ENCODE peak calls at places on chromosomes 4 and X, in four cellular contexts. One of them, this sample, is unnamed.

GRCh38 chrX:132957211-132958085 is 981 bp downstream of the HS6ST2 start:
- DNase-seq in tibial nerve: no peak
- DNase-seq in ovary: peak; percentile 48
- DNase-seq in uterus: no peak
- DNase-seq in this sample: no peak

GRCh38 chr4:157918036-157918832 is 254.6 kb downstream of the GASK1B start:
- DNase-seq in tibial nerve: no peak
- DNase-seq in ovary: no peak
- DNase-seq in uterus: no peak
- DNase-seq in this sample: no peak

GRCh38 chr4:87046111-87046510 is 111.3 kb downstream of the AFF1 start:
- DNase-seq in tibial nerve: no peak
- DNase-seq in ovary: no peak
- DNase-seq in uterus: no peak
- DNase-seq in this sample: no peak

GRCh38 chr4:104465201-104465600 is 29.5 kb downstream of the CXXC4 start:
- DNase-seq in tibial nerve: no peak
- DNase-seq in ovary: no peak
- DNase-seq in uterus: no peak
- DNase-seq in this sample: no peak

GRCh38 chr4:38071801-38072567 is 111.8 kb downstream of the PTTG2 start:
- DNase-seq in tibial nerve: no peak
- DNase-seq in ovary: peak; percentile 23
- DNase-seq in uterus: no peak
- DNase-seq in this sample: no peak

GRCh38 chrX:67780694-67781109 is 236.9 kb downstream of the AR start:
- DNase-seq in tibial nerve: peak; percentile 46
- DNase-seq in ovary: peak; percentile 79
- DNase-seq in uterus: peak; percentile 84
- DNase-seq in this sample: no peak

GRCh38 chrX:73855546-73855945 is 292.5 kb downstream of the CHIC1 start:
- DNase-seq in tibial nerve: peak; percentile 69
- DNase-seq in ovary: peak; percentile 78
- DNase-seq in uterus: peak; percentile 73
- DNase-seq in this sample: no peak

GRCh38 chr4:120130786-120131185 is 64.1 kb upstream of the MAD2L1 start:
- DNase-seq in tibial nerve: no peak
- DNase-seq in ovary: no peak
- DNase-seq in uterus: no peak
- DNase-seq in this sample: no peak

GRCh38 chr4:153113061-153113837 is 91.0 kb upstream of the TRIM2 start:
- DNase-seq in tibial nerve: no peak
- DNase-seq in ovary: no peak
- DNase-seq in uterus: no peak
- DNase-seq in this sample: no peak

GRCh38 chrX:49184294-49185061 is 1.7 kb downstream of the PRICKLE3 start:
- DNase-seq in tibial nerve: peak; percentile 89
- DNase-seq in ovary: peak; percentile 98
- DNase-seq in uterus: peak; percentile 97
- DNase-seq in this sample: no peak

GRCh38 chr4:102610476-102610875 is 109.3 kb downstream of the NFKB1 start:
- DNase-seq in tibial nerve: no peak
- DNase-seq in ovary: no peak
- DNase-seq in uterus: no peak
- DNase-seq in this sample: no peak

GRCh38 chr4:22969314-22969896 is 276.7 kb downstream of the GBA3 start:
- DNase-seq in tibial nerve: no peak
- DNase-seq in ovary: no peak
- DNase-seq in uterus: no peak
- DNase-seq in this sample: no peak

GRCh38 chr4:113790478-113790877 is 28.9 kb upstream of the CAMK2D start:
- DNase-seq in tibial nerve: no peak
- DNase-seq in ovary: no peak
- DNase-seq in uterus: no peak
- DNase-seq in this sample: no peak

GRCh38 chrX:138946941-138947340 is 235.4 kb upstream of the FGF13 start:
- DNase-seq in tibial nerve: no peak
- DNase-seq in ovary: no peak
- DNase-seq in uterus: no peak
- DNase-seq in this sample: no peak

GRCh38 chrX:17414839-17415238 is 39.8 kb downstream of the NHS start:
- DNase-seq in tibial nerve: no peak
- DNase-seq in ovary: peak; percentile 18
- DNase-seq in uterus: no peak
- DNase-seq in this sample: no peak

GRCh38 chrX:35890699-35891098 is 28.8 kb upstream of the CFAP47 start:
- DNase-seq in tibial nerve: no peak
- DNase-seq in ovary: no peak
- DNase-seq in uterus: no peak
- DNase-seq in this sample: no peak

GRCh38 chrX:40040686-40041461 is 56.9 kb downstream of the BCOR start:
- DNase-seq in tibial nerve: no peak
- DNase-seq in ovary: no peak
- DNase-seq in uterus: no peak
- DNase-seq in this sample: no peak

GRCh38 chr4:168694669-168695068 is 197.8 kb downstream of the PALLD start:
- DNase-seq in tibial nerve: no peak
- DNase-seq in ovary: no peak
- DNase-seq in uterus: no peak
- DNase-seq in this sample: no peak

GRCh38 chrX:54223581-54223980 is 40.5 kb upstream of the FAM120C start:
- DNase-seq in tibial nerve: no peak
- DNase-seq in ovary: no peak
- DNase-seq in uterus: no peak
- DNase-seq in this sample: no peak

GRCh38 chrX:149829751-149830191 is 48.0 kb downstream of the MAGEA9 start:
- DNase-seq in tibial nerve: no peak
- DNase-seq in ovary: no peak
- DNase-seq in uterus: no peak
- DNase-seq in this sample: no peak

GRCh38 chrX:13778916-13779315 is 38.0 kb downstream of the GPM6B start:
- DNase-seq in tibial nerve: no peak
- DNase-seq in ovary: no peak
- DNase-seq in uterus: no peak
- DNase-seq in this sample: no peak

GRCh38 chr4:84938316-84938715 is 28.2 kb downstream of the WDFY3 start:
- DNase-seq in tibial nerve: no peak
- DNase-seq in ovary: no peak
- DNase-seq in uterus: no peak
- DNase-seq in this sample: no peak

GRCh38 chr4:85780664-85781063 is 305.7 kb downstream of the ARHGAP24 start:
- DNase-seq in tibial nerve: no peak
- DNase-seq in ovary: no peak
- DNase-seq in uterus: no peak
- DNase-seq in this sample: no peak

GRCh38 chr4:84235545-84235944 is 263.5 kb downstream of the NKX6-1 start:
- DNase-seq in tibial nerve: no peak
- DNase-seq in ovary: no peak
- DNase-seq in uterus: no peak
- DNase-seq in this sample: no peak

GRCh38 chr4:52643846-52644245 is 15.3 kb downstream of the USP46 start:
- DNase-seq in tibial nerve: peak; percentile 50
- DNase-seq in ovary: peak; percentile 53
- DNase-seq in uterus: peak; percentile 58
- DNase-seq in this sample: no peak

GRCh38 chrX:120672389-120672788 is 42.5 kb upstream of the C1GALT1C1 start:
- DNase-seq in tibial nerve: peak; percentile 58
- DNase-seq in ovary: peak; percentile 40
- DNase-seq in uterus: peak; percentile 56
- DNase-seq in this sample: no peak

GRCh38 chrX:145292208-145292607 is 44.9 kb downstream of the SPANXN1 start:
- DNase-seq in tibial nerve: no peak
- DNase-seq in ovary: no peak
- DNase-seq in uterus: no peak
- DNase-seq in this sample: no peak

GRCh38 chr4:185265942-185266341 is 56.5 kb downstream of the SNX25 start:
- DNase-seq in tibial nerve: no peak
- DNase-seq in ovary: no peak
- DNase-seq in uterus: no peak
- DNase-seq in this sample: no peak

GRCh38 chr4:53061467-53061866 is 199.3 kb downstream of the RASL11B start:
- DNase-seq in tibial nerve: no peak
- DNase-seq in ovary: no peak
- DNase-seq in uterus: no peak
- DNase-seq in this sample: no peak

GRCh38 chrX:71515039-71515398 is 17.9 kb upstream of the OGT start:
- DNase-seq in tibial nerve: peak; percentile 9
- DNase-seq in ovary: peak; percentile 30
- DNase-seq in uterus: no peak
- DNase-seq in this sample: no peak

GRCh38 chrX:40651620-40652223 is 4.4 kb upstream of the CXorf38 start:
- DNase-seq in tibial nerve: peak; percentile 73
- DNase-seq in ovary: peak; percentile 80
- DNase-seq in uterus: peak; percentile 76
- DNase-seq in this sample: no peak

GRCh38 chr4:140485939-140486338 is 12.2 kb downstream of the MGAT4D start:
- DNase-seq in tibial nerve: no peak
- DNase-seq in ovary: no peak
- DNase-seq in uterus: no peak
- DNase-seq in this sample: no peak

GRCh38 chr4:80343887-80344286 is 8.4 kb downstream of the CFAP299 start:
- DNase-seq in tibial nerve: no peak
- DNase-seq in ovary: no peak
- DNase-seq in uterus: no peak
- DNase-seq in this sample: no peak

DNA sequence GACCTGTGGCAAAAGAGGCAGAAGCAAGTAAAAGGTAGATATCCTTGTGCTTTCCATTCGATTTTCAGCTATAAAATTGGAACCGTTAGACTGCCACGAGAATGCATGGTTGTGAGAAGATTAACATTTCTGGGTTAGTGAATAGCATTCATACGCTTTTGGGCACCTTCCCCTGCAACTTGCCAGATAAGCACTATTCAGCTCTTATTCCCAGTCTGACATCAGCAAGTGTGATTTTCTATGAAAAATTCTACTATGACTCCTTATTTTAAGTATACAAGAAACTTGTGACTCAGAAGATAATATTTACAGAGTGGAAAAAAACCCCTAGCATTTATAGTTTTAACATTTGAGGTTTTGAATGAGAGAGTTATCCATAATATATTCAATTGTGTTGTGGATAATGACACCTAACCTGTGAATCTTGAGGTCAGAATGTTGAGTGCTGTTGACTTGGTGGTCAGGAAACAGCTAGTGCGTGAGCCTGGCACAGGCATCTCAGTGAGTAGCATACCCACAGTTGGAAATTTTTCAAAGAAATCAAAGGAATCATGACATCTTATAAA is 3.9 kb downstream of the FGB start:
- DNase-seq in tibial nerve: no peak
- DNase-seq in ovary: no peak
- DNase-seq in uterus: no peak
- DNase-seq in this sample: no peak
- TF ChIP-seq POLR2A in tibial nerve: no peak
- TF ChIP-seq POLR2A in ovary: no peak
- TF ChIP-seq POLR2A in uterus: no peak
- TF ChIP-seq POLR2A in this sample: no peak

GRCh38 chr4:184062769-184063168 is 154.9 kb downstream of the ENPP6 start:
- DNase-seq in tibial nerve: no peak
- DNase-seq in ovary: no peak
- DNase-seq in uterus: no peak
- DNase-seq in this sample: no peak

GRCh38 chr4:184061582-184061981 is 156.1 kb downstream of the ENPP6 start:
- DNase-seq in tibial nerve: no peak
- DNase-seq in ovary: no peak
- DNase-seq in uterus: no peak
- DNase-seq in this sample: no peak

GRCh38 chr4:184056877-184057276 is 151.8 kb downstream of the STOX2 start:
- DNase-seq in tibial nerve: no peak
- DNase-seq in ovary: no peak
- DNase-seq in uterus: no peak
- DNase-seq in this sample: no peak

GRCh38 chr4:184053476-184053875 is 148.4 kb downstream of the STOX2 start:
- DNase-seq in tibial nerve: no peak
- DNase-seq in ovary: no peak
- DNase-seq in uterus: no peak
- DNase-seq in this sample: no peak

GRCh38 chr4:184059099-184059498 is 154.0 kb downstream of the STOX2 start:
- DNase-seq in tibial nerve: no peak
- DNase-seq in ovary: no peak
- DNase-seq in uterus: no peak
- DNase-seq in this sample: no peak
- TF ChIP-seq POLR2A in tibial nerve: no peak
- TF ChIP-seq POLR2A in ovary: no peak
- TF ChIP-seq POLR2A in uterus: no peak
- TF ChIP-seq POLR2A in this sample: no peak

DNA sequence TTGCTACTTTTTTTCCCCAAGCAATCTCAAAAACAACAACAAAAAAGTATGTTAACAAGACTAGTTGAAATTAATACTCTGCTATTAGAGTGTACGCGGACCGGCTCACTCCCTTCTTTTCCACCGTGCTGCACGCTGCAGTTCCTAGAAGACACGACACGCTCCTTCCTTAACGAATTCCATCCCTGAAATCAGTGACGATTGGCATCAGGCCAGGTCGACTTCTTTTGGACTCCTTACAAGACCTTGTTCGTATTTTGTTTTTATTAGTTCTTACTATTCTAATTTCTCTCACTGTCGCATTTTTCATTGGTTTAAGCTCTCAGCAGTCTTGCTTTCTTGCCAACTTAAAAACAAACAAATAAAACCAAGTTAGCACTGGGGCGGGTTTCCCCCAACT is 175.8 kb upstream of the PITX2 start:
- DNase-seq in tibial nerve: no peak
- DNase-seq in ovary: no peak
- DNase-seq in uterus: no peak
- DNase-seq in this sample: no peak
- TF ChIP-seq POLR2A in tibial nerve: no peak
- TF ChIP-seq POLR2A in ovary: no peak
- TF ChIP-seq POLR2A in uterus: no peak
- TF ChIP-seq POLR2A in this sample: no peak

DNA sequence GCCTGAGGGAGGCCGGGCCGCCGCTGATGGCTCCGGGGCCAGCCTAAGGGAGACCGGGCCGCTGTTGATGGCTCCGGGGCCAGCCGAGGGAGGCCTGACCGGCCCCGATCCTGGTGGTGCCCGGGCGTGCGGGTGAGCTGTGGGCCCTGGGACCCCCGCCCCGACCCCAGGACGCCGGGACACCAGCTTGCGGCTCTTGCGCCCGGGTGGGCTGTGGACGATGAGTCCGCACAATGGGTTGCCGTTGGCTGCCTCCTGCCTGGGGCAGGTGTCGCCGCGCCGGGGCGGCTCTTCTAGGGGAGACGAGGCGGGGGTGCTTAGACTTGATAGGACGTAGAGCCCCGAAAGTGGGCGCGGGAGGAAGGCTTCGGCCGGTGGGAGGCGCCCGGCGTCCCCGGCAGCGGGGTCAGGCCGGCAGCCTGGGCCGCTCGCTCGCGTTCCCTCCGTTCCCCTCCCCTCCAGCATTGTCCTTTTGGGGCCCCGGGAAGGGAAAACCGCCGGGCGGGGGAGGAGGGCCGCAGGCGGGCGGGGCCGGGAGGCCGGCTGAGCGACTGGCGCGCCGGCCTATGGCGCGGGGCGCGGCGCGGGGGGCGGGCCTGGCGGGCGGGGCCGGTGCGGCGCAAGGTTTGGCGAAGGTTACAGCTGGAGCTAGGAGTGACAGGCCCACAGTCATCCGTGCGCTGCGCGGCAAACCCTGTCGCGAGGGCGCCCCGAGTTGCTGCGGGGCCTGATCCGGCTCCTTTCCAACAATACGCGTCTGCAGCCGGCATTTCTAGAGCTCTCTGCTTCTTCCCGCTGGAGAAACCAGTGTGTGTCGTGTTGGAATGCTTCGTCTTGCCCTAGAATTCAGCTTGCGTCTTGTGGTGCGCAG is 819 bp downstream of the KIAA0232 start:
- DNase-seq in tibial nerve: peak; percentile 76
- DNase-seq in ovary: peak; percentile 94
- DNase-seq in uterus: peak; percentile 89
- DNase-seq in this sample: peak; percentile 90
- TF ChIP-seq POLR2A in tibial nerve: peak; percentile 88
- TF ChIP-seq POLR2A in ovary: peak; percentile 83
- TF ChIP-seq POLR2A in uterus: no peak
- TF ChIP-seq POLR2A in this sample: no peak